ENCODE peak calls at places on chromosomes 7 and 10, in eight cellular contexts. T is CD8-positive, alpha-beta memory T cell; D is stimulated activated CD8-positive, alpha-beta memory T cell treated with anti-CD3 and anti-CD28 coated beads, Interleukin-4, amount 100 ng/mL, for 48 hours; N is epithelial cell of esophagus; K is sigmoid colon; P is HT1080; W is GM23248; O is upper lobe of right lung. X is an unnamed sample.
A peak's percentile ranks its signal among the peaks of the same experiment; 100 is the strongest.

GRCh38 chr7:30906014-30906413 is 5.6 kb upstream of the AQP1 start:
- DNase-seq in O (peak; percentile 92), W (peak; percentile 61), T (no peak), K (no peak), P (no peak), N (no peak), D (no peak), X (no peak)

GRCh38 chr7:150610193-150610592 is 22.0 kb downstream of the GIMAP6 start:
- DNase-seq in K (no peak), W (no peak), N (no peak), P (no peak), D (no peak), T (no peak), O (no peak), X (no peak)

GRCh38 chr10:123906884-123907652 is 15.5 kb upstream of the CPXM2 start:
- DNase-seq in T (no peak), D (no peak), O (no peak), K (no peak), W (no peak), N (no peak), P (no peak), X (no peak)

GRCh38 chr7:26334171-26334570 is 42.5 kb downstream of the SNX10 start:
- DNase-seq in N (no peak), T (no peak), D (no peak), O (no peak), P (no peak), K (no peak), W (no peak), X (no peak)

GRCh38 chr7:30708983-30709382 is 26.7 kb upstream of the CRHR2 start:
- DNase-seq in N (no peak), D (no peak), K (peak; percentile 74), W (peak; percentile 75), T (no peak), O (no peak), P (no peak), X (no peak)

GRCh38 chr7:68185641-68186040 is 1189.0 kb downstream of the TYW1 start:
- DNase-seq in T (no peak), W (no peak), O (no peak), D (no peak), K (no peak), N (no peak), P (no peak), X (no peak)

GRCh38 chr7:128904381-128905197 is 5.9 kb downstream of the KCP start:
- DNase-seq in P (peak; percentile 51), T (no peak), W (peak; percentile 76), O (peak; percentile 52), D (no peak), N (peak; percentile 69), K (peak; percentile 50), X (no peak)

GRCh38 chr7:131688738-131689661 is 132.6 kb upstream of the PODXL start:
- DNase-seq in W (peak; percentile 68), P (peak; percentile 69), T (peak; percentile 35), N (peak; percentile 56), K (peak; percentile 79), O (no peak), D (peak; percentile 78), X (peak; percentile 51)

GRCh38 chr7:115707236-115707635 is 323.3 kb downstream of the TFEC start:
- DNase-seq in W (peak; percentile 19), O (no peak), P (peak; percentile 2), T (no peak), N (peak; percentile 41), K (no peak), D (no peak), X (no peak)

GRCh38 chr10:11162828-11163599 is 145.3 kb downstream of the CELF2 start:
- DNase-seq in W (no peak), T (peak; percentile 71), P (no peak), K (peak; percentile 82), D (peak; percentile 76), O (peak; percentile 80), N (no peak), X (peak; percentile 84)

GRCh38 chr7:70728873-70729552 is 402.9 kb upstream of the GALNT17 start:
- DNase-seq in K (no peak), O (no peak), T (no peak), D (no peak), P (no peak), W (no peak), N (peak; percentile 88), X (no peak)

GRCh38 chr7:53984776-53985175 is 557.4 kb upstream of the VSTM2A start:
- DNase-seq in D (no peak), P (peak; percentile 58), O (no peak), N (peak; percentile 2), K (no peak), W (no peak), T (no peak), X (no peak)

GRCh38 chr10:20630092-20630643 is 266.9 kb downstream of the NEBL start:
- DNase-seq in W (no peak), P (peak; percentile 17), O (no peak), N (peak; percentile 4), T (no peak), D (no peak), K (no peak), X (no peak)

GRCh38 chr7:29806131-29806792 is at the start of gene WIPF3:
- DNase-seq in W (peak; percentile 44), N (peak; percentile 15), K (no peak), O (peak; percentile 68), P (no peak), T (no peak), D (no peak), X (peak; percentile 58)

GRCh38 chr7:96127746-96128145 is 194.2 kb downstream of the SLC25A13 start:
- DNase-seq in D (no peak), W (no peak), T (no peak), P (no peak), O (no peak), N (no peak), K (no peak), X (no peak)

GRCh38 chr7:23471090-23471859 is 984 bp upstream of the IGF2BP3 start:
- DNase-seq in W (peak; percentile 79), T (no peak), P (peak; percentile 91), K (no peak), N (peak; percentile 65), D (peak; percentile 49), O (no peak), X (no peak)

X was measured in naive thymus-derived CD8-positive, alpha-beta T cell.